ENCODE peak calls at places on chromosomes 12 and 14, in nine cellular contexts. Z is upper lobe of right lung, C is neural progenitor cell, T is IMR-90, O is aorta, X is psoas muscle, Q is choroid plexus epithelial cell, I is mesendoderm, F is BE2C. K is an unnamed sample.

GRCh38 chr14:52473557-52473956 is 78.7 kb downstream of the TXNDC16 start:
- DNase-seq in T (peak), X (no peak), Q (peak), Z (no peak), C (peak), O (no peak), I (peak), F (no peak), K (peak)

GRCh38 chr12:104354167-104354867 is 50.8 kb downstream of the EID3 start:
- DNase-seq in I (no peak), O (no peak), F (no peak), Q (no peak), X (no peak), C (no peak), T (no peak), Z (no peak), K (no peak)

GRCh38 chr12:17108877-17109520 is 503.0 kb upstream of the LMO3 start:
- DNase-seq in C (no peak), I (no peak), Q (no peak), T (no peak), F (no peak), X (no peak), O (no peak), Z (no peak), K (no peak)

GRCh38 chr14:78048120-78048519 is 122.1 kb upstream of the NRXN3 start:
- DNase-seq in X (no peak), Z (no peak), F (no peak), Q (no peak), O (no peak), T (no peak), I (no peak), C (no peak), K (no peak)

GRCh38 chr12:6605425-6606330 is 1.5 kb downstream of the CHD4 start:
- DNase-seq in T (peak), O (no peak), F (no peak), C (peak), X (peak), I (peak), Z (no peak), Q (peak), K (peak)

GRCh38 chr14:32022938-32023466 is 54.1 kb upstream of the ARHGAP5 start:
- DNase-seq in F (no peak), I (no peak), T (no peak), Z (no peak), C (no peak), X (no peak), O (no peak), Q (peak), K (no peak)

GRCh38 chr14:56150018-56150417 is 31.8 kb downstream of the PELI2 start:
- DNase-seq in C (no peak), T (no peak), O (no peak), I (no peak), F (no peak), X (no peak), Z (no peak), Q (no peak), K (no peak)

GRCh38 chr12:64801381-64801780 is 23.1 kb upstream of the TBC1D30 start:
- DNase-seq in I (no peak), Q (no peak), X (no peak), T (no peak), F (no peak), C (peak), O (no peak), Z (no peak), K (no peak)

GRCh38 chr12:93946542-93947150 is 201.7 kb upstream of the PLXNC1 start:
- DNase-seq in C (no peak), T (peak), X (no peak), Z (no peak), I (peak), O (no peak), F (no peak), Q (peak), K (peak)

GRCh38 chr12:12365931-12366431 is 9.1 kb downstream of the BORCS5 start:
- DNase-seq in Z (no peak), F (peak), Q (peak), X (no peak), C (peak), T (peak), O (no peak), I (no peak), K (no peak)

GRCh38 chr12:124553862-124554428 is 13.5 kb downstream of the NCOR2 start:
- DNase-seq in Z (no peak), T (no peak), C (no peak), I (no peak), X (no peak), Q (no peak), F (no peak), O (peak), K (no peak)

GRCh38 chr14:67607646-67608045 is 7.6 kb upstream of the PIGH start:
- DNase-seq in O (no peak), Z (no peak), T (no peak), Q (no peak), F (no peak), X (no peak), C (no peak), I (no peak), K (no peak)

GRCh38 chr12:46389130-46389616 is 16.6 kb upstream of the SLC38A2 start:
- DNase-seq in I (no peak), O (peak), F (no peak), C (no peak), Q (peak), Z (no peak), T (peak), X (no peak), K (no peak)

GRCh38 chr12:77968571-77968970 is 137.9 kb downstream of the NAV3 start:
- DNase-seq in C (no peak), I (no peak), X (no peak), O (no peak), F (no peak), T (no peak), Q (no peak), Z (no peak), K (no peak)
- H3K4me3 ChIP-seq in C (no peak), I (no peak), X (no peak), O (no peak), F (no peak), T (no peak), Q (no peak), Z (no peak), K (no peak)

GRCh38 chr12:51911788-51912711 is 4.7 kb downstream of the ACVRL1 start:
- DNase-seq in O (peak), C (no peak), X (peak), T (peak), Z (peak), Q (no peak), I (peak), F (peak), K (no peak)

GRCh38 chr12:51910168-51910567 is 2.9 kb downstream of the ACVRL1 start:
- DNase-seq in Q (peak), F (no peak), X (no peak), T (no peak), O (no peak), Z (peak), C (no peak), I (no peak), K (no peak)

GRCh38 chr12:51911307-51911706 is 4.0 kb downstream of the ACVRL1 start:
- DNase-seq in O (peak), Z (peak), I (no peak), C (no peak), X (no peak), Q (no peak), F (no peak), T (no peak), K (no peak)

GRCh38 chr12:51908876-51909592 is 1.7 kb downstream of the ACVRL1 start:
- DNase-seq in O (no peak), X (no peak), C (no peak), T (no peak), F (no peak), Q (no peak), I (no peak), Z (no peak), K (no peak)

DNA sequence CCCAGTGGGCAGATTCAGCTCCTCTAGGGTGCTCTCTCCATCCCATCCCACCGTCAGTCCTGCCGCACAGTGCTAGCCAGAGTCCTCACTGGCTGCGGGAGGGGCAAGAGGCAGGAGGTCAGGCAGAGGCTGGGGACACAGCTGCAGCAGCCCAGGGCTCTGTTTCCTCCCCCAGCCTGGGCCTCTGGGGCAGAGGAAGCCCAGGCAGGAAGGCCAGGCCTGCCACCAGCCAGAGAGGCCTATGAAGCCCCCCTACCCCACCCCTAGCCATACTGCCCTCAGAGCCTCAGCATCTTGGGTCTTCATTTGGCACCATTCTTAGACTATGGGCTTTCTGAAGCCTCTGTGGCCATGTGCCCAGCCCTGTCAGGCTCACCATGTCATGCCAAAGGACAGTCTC is 3.4 kb downstream of the ACVRL1 start:
- DNase-seq in O (peak), C (no peak), I (no peak), T (no peak), Q (no peak), X (peak), Z (peak), F (no peak), K (no peak)
- H3K4me3 ChIP-seq in O (no peak), C (no peak), I (no peak), T (no peak), Q (no peak), X (peak), Z (peak), F (no peak), K (no peak)

DNA sequence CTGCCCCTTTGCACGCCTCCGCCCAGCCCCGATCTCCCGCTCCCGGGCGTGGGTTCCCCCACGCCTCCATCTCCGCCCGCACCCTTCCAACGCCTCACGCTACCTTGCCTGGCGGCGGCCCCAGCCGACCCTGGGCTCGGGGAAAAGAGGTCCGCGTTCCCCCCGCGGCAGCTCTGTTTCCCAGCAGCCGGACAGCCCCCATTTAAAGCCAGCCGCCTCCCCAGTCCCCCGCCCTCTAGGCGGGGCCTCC is at the start of gene PRIMA1:
- DNase-seq in Q (no peak), O (no peak), C (no peak), X (no peak), T (no peak), Z (no peak), F (no peak), I (no peak), K (no peak)
- H3K4me3 ChIP-seq in Q (no peak), O (peak), C (peak), X (peak), T (no peak), Z (peak), F (peak), I (peak), K (peak)

DNA sequence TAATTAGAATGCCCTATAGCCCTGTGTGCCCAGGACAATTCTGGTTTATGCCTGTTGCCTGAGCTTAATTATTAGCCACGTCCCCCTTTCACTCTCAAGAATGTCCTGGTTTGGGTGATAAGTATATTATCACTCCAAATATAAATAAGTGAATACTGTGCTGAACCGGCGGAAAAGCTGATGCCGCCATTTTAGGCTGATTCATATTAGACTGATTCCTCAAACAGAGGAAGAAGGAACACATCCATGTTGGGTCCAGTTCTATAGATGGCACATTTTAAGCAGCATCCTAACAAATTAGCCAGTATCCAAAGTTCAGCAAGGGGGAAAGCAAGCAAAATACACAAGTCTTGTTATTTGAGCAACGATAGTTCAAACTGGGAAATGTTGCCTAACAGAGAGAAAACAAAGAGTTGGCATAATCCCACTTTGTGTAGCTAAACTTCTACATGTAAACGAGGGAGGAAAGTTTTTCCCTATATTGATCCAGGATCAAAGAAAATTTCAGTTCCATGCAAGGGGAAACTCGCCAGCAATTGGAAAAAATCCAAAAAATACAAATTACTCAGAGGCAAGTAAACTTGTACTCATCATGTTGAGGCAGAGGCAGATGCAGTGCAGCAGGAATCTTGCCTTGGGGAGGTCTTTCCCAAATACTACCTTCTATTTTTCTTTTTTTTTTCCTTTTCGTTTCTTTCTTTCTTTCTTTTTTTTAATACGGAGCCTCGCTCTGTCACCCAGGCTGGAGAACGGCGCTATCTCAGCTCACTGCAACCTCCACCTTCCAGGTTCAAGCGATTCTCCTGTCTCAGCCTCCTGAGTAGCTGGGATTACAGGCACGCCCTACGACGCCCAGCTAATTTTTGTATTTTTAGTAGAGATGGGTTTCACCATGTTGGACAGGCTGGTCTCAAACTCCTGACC is 96.2 kb downstream of the ITPR2 start:
- DNase-seq in T (peak), C (no peak), F (no peak), Z (no peak), X (no peak), I (no peak), Q (peak), O (no peak), K (peak)
- H3K4me3 ChIP-seq in T (no peak), C (no peak), F (no peak), Z (no peak), X (no peak), I (no peak), Q (no peak), O (no peak), K (no peak)

GRCh38 chr12:116513944-116514343 is 45.2 kb upstream of the MAP1LC3B2 start:
- DNase-seq in T (no peak), Z (no peak), I (no peak), X (no peak), O (no peak), C (no peak), Q (no peak), F (no peak), K (no peak)

GRCh38 chr12:116504438-116504837 is 54.7 kb upstream of the MAP1LC3B2 start:
- DNase-seq in F (no peak), I (no peak), C (no peak), O (no peak), Z (no peak), Q (no peak), X (no peak), T (no peak), K (no peak)

GRCh38 chr12:116502989-116503496 is 56.1 kb upstream of the MAP1LC3B2 start:
- DNase-seq in F (no peak), X (no peak), Z (no peak), Q (no peak), O (no peak), C (no peak), I (no peak), T (no peak), K (no peak)

GRCh38 chr12:116506697-116507064 is 52.5 kb upstream of the MAP1LC3B2 start:
- DNase-seq in O (no peak), X (no peak), F (no peak), Z (no peak), I (no peak), Q (no peak), C (no peak), T (no peak), K (no peak)

DNA sequence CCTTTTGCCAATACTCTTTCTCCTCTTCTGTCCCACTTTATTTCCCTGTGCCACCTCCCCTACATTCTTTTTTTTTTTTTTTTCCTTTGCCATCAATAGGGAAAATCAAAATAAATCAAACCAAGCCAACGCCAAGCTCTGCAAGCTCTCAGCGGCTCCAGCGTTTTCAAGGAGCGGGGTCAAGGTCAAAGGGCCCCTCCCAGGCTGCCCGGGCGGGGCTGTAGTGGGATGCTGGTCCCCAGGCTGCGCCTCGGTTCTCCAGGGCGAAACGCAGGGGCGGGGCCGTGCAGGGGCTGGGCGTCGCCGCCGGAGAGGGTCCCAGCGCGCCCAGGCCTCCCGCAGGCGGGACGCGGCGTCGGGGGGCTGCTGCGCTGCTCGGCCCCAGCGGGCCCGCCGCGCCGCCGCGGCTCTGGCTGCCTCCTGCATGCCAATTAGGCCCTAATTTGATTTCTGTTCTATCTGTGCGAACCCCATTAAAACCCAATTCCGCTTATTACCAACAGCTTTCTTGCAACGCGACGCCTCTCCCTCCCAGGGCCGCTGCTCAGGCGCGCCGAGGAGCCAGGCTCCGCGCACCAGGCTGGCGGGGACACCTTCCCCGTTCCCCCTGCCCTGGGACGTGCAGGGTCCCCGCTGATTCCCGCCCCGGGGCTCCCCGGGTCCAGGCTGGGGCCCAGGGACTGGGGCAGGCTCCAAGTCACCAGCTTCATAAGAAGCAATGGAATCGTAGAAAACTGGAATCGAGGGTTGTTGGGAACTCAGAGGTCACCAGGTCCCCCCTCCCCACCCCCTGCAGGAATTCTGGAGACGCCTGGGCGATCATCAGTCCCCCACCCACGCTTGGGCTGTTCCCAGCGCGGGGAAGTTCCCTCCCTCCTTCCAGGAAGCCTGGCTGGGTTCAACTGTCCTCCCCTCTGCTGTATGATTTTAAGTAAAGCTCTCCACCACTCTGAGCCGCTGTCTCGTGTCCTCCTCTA is 50.7 kb upstream of the MAP1LC3B2 start:
- DNase-seq in X (peak), I (peak), Q (no peak), T (no peak), O (peak), C (peak), F (peak), Z (peak), K (no peak)
- H3K4me3 ChIP-seq in X (peak), I (peak), Q (peak), T (peak), O (peak), C (peak), F (peak), Z (peak), K (no peak)

GRCh38 chr12:106137456-106138278 is 1.1 kb downstream of the NUAK1 start:
- DNase-seq in I (no peak), O (no peak), T (peak), C (peak), Z (no peak), X (no peak), Q (peak), F (no peak), K (no peak)

GRCh38 chr12:106139422-106140141 is 828 bp upstream of the NUAK1 start:
- DNase-seq in X (peak), I (peak), F (no peak), Z (peak), T (peak), Q (peak), C (peak), O (peak), K (peak)

GRCh38 chr12:106136263-106136662 is 2.5 kb downstream of the NUAK1 start:
- DNase-seq in X (peak), Z (peak), F (peak), T (peak), C (peak), O (peak), Q (peak), I (peak), K (peak)

GRCh38 chr12:106138646-106139421 is at the start of gene NUAK1:
- DNase-seq in C (peak), X (peak), T (peak), Q (peak), O (peak), I (peak), Z (peak), F (peak), K (peak)

GRCh38 chr12:106138279-106138645 is 492 bp downstream of the NUAK1 start:
- DNase-seq in Z (no peak), C (no peak), F (peak), X (no peak), I (no peak), Q (no peak), O (peak), T (no peak), K (peak)
- H3K4me3 ChIP-seq in Z (peak), C (peak), F (peak), X (peak), I (peak), Q (peak), O (peak), T (peak), K (peak)